ENCODE peak calls at places on chromosomes 11 and 22, in six cellular contexts. One of them, this sample, is unnamed.

GRCh38 chr22:38347181-38347943 is 30.1 kb upstream of the CSNK1E start:
- DNase-seq in hepatocyte: no peak
- DNase-seq in GM23248: no peak
- DNase-seq in PC-9: no peak
- DNase-seq in neural progenitor cell: no peak
- DNase-seq in fibroblast of lung: no peak
- DNase-seq in this sample: no peak

GRCh38 chr11:129143335-129143734 is 48.8 kb downstream of the ARHGAP32 start:
- DNase-seq in neural progenitor cell: no peak
- DNase-seq in PC-9: peak
- DNase-seq in fibroblast of lung: peak
- DNase-seq in hepatocyte: peak
- DNase-seq in GM23248: peak
- DNase-seq in this sample: no peak

GRCh38 chr22:43244803-43245527 is 58.0 kb upstream of the TTLL12 start:
- DNase-seq in GM23248: no peak
- DNase-seq in neural progenitor cell: no peak
- DNase-seq in PC-9: peak
- DNase-seq in hepatocyte: no peak
- DNase-seq in fibroblast of lung: no peak
- DNase-seq in this sample: no peak

GRCh38 chr22:32558681-32559355 is 84.2 kb downstream of the FBXO7 start:
- DNase-seq in fibroblast of lung: peak
- DNase-seq in GM23248: peak
- DNase-seq in PC-9: peak
- DNase-seq in neural progenitor cell: no peak
- DNase-seq in hepatocyte: peak
- DNase-seq in this sample: no peak

GRCh38 chr11:66408488-66409214 is 12.2 kb upstream of the NPAS4 start:
- DNase-seq in hepatocyte: peak
- DNase-seq in fibroblast of lung: peak
- DNase-seq in neural progenitor cell: peak
- DNase-seq in PC-9: peak
- DNase-seq in GM23248: peak
- DNase-seq in this sample: peak

GRCh38 chr11:71931245-71931602 is 2.4 kb downstream of the RNF121 start:
- DNase-seq in PC-9: no peak
- DNase-seq in neural progenitor cell: no peak
- DNase-seq in fibroblast of lung: peak
- DNase-seq in hepatocyte: no peak
- DNase-seq in GM23248: peak
- DNase-seq in this sample: no peak

GRCh38 chr11:692824-693414 is 2.1 kb downstream of the DEAF1 start:
- DNase-seq in PC-9: no peak
- DNase-seq in GM23248: no peak
- DNase-seq in fibroblast of lung: no peak
- DNase-seq in neural progenitor cell: no peak
- DNase-seq in hepatocyte: no peak
- DNase-seq in this sample: no peak

GRCh38 chr11:120168960-120169681 is 31.2 kb upstream of the TRIM29 start:
- DNase-seq in hepatocyte: peak
- DNase-seq in neural progenitor cell: peak
- DNase-seq in PC-9: peak
- DNase-seq in fibroblast of lung: peak
- DNase-seq in GM23248: peak
- DNase-seq in this sample: peak

GRCh38 chr11:77324508-77324907 is 23.0 kb upstream of the GDPD4 start:
- DNase-seq in PC-9: no peak
- DNase-seq in neural progenitor cell: no peak
- DNase-seq in fibroblast of lung: no peak
- DNase-seq in GM23248: no peak
- DNase-seq in hepatocyte: no peak
- DNase-seq in this sample: no peak

GRCh38 chr11:96426356-96427103 is 36.7 kb downstream of the JRKL start:
- DNase-seq in neural progenitor cell: peak
- DNase-seq in fibroblast of lung: peak
- DNase-seq in GM23248: peak
- DNase-seq in hepatocyte: peak
- DNase-seq in PC-9: no peak
- DNase-seq in this sample: peak

GRCh38 chr11:79481795-79482194 is 41.0 kb upstream of the TENM4 start:
- DNase-seq in PC-9: no peak
- DNase-seq in hepatocyte: no peak
- DNase-seq in neural progenitor cell: no peak
- DNase-seq in fibroblast of lung: no peak
- DNase-seq in GM23248: no peak
- DNase-seq in this sample: no peak

GRCh38 chr11:79312591-79313267 is 128.1 kb downstream of the TENM4 start:
- DNase-seq in PC-9: no peak
- DNase-seq in neural progenitor cell: no peak
- DNase-seq in fibroblast of lung: no peak
- DNase-seq in hepatocyte: no peak
- DNase-seq in GM23248: no peak
- DNase-seq in this sample: no peak

GRCh38 chr22:29702931-29703594 is 16.7 kb upstream of the CABP7 start:
- DNase-seq in fibroblast of lung: no peak
- DNase-seq in PC-9: no peak
- DNase-seq in hepatocyte: no peak
- DNase-seq in GM23248: peak
- DNase-seq in neural progenitor cell: peak
- DNase-seq in this sample: no peak

GRCh38 chr11:111604392-111605009 is 2.3 kb downstream of the SIK2 start:
- DNase-seq in fibroblast of lung: peak
- DNase-seq in GM23248: peak
- DNase-seq in neural progenitor cell: peak
- DNase-seq in PC-9: no peak
- DNase-seq in hepatocyte: peak
- DNase-seq in this sample: peak

GRCh38 chr11:36253238-36253637 is 36.0 kb downstream of the COMMD9 start:
- DNase-seq in neural progenitor cell: peak
- DNase-seq in PC-9: no peak
- DNase-seq in GM23248: no peak
- DNase-seq in fibroblast of lung: no peak
- DNase-seq in hepatocyte: no peak
- DNase-seq in this sample: no peak

GRCh38 chr11:12958984-12959383 is 50.1 kb upstream of the RASSF10 start:
- DNase-seq in GM23248: no peak
- DNase-seq in neural progenitor cell: no peak
- DNase-seq in hepatocyte: no peak
- DNase-seq in fibroblast of lung: no peak
- DNase-seq in PC-9: no peak
- DNase-seq in this sample: no peak

GRCh38 chr11:85961930-85962363 is 106.8 kb downstream of the CCDC83 start:
- DNase-seq in fibroblast of lung: peak
- DNase-seq in PC-9: no peak
- DNase-seq in neural progenitor cell: no peak
- DNase-seq in hepatocyte: no peak
- DNase-seq in GM23248: no peak
- DNase-seq in this sample: no peak

DNA sequence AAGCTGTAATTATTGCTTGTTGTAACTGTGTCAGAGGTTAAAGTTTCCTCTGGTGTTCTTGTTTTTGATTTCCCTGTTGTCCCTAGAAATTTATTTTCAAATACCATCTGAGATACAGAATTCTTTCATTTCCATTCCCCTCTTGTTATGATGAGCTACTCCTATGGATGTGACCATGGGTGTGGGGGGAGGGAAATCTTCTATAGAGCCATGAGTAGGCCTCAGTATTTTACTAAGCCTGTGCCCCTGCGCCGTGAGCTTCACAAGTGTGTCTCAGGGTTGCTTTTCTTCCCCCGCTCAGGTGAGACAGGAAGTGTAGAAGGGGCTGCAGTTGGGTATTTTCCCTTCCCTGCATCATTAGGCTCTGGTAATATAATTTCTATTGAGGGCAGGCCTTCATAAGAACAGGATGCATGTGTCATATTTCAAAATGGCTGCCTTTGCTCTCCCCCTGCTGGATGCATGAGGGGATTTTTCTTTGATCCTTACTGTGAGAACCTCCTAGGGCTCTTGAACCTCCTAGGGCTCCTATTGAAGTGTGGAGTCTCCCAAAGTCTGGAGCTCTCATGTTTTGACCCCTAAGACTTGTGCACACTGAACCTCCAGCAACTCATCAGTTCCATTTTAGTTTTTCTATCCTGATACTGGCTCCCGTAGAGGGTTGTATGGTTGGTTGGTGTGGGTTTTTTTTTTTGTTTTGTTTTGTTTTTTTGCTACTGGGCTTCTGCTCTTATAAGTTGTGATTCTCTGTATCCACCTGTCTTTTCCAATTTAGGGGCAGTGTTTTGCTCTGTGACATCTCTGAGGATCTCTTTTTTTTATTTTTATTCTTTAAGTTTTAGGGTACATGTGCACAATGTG is 658.2 kb downstream of the NTM start:
- DNase-seq in neural progenitor cell: peak
- DNase-seq in fibroblast of lung: no peak
- DNase-seq in GM23248: peak
- DNase-seq in hepatocyte: peak
- DNase-seq in PC-9: no peak
- DNase-seq in this sample: peak
- H2AFZ ChIP-seq in neural progenitor cell: peak
- H2AFZ ChIP-seq in fibroblast of lung: no peak
- H2AFZ ChIP-seq in GM23248: peak
- H2AFZ ChIP-seq in hepatocyte: no peak
- H2AFZ ChIP-seq in PC-9: no peak
- H2AFZ ChIP-seq in this sample: no peak

GRCh38 chr22:24525416-24526037 is 29.4 kb downstream of the GUCD1 start:
- DNase-seq in GM23248: peak
- DNase-seq in neural progenitor cell: peak
- DNase-seq in hepatocyte: peak
- DNase-seq in PC-9: peak
- DNase-seq in fibroblast of lung: peak
- DNase-seq in this sample: peak
- TF ChIP-seq EZH2 in GM23248: no peak
- TF ChIP-seq EZH2 in neural progenitor cell: no peak
- TF ChIP-seq EZH2 in hepatocyte: no peak
- TF ChIP-seq EZH2 in PC-9: no peak
- TF ChIP-seq EZH2 in fibroblast of lung: no peak
- TF ChIP-seq EZH2 in this sample: no peak

GRCh38 chr22:49961601-49962011 is 1.0 kb downstream of the PIM3 start:
- DNase-seq in fibroblast of lung: no peak
- DNase-seq in neural progenitor cell: peak
- DNase-seq in hepatocyte: no peak
- DNase-seq in GM23248: no peak
- DNase-seq in PC-9: no peak
- DNase-seq in this sample: no peak
- H2AFZ ChIP-seq in fibroblast of lung: no peak
- H2AFZ ChIP-seq in neural progenitor cell: no peak
- H2AFZ ChIP-seq in hepatocyte: no peak
- H2AFZ ChIP-seq in GM23248: no peak
- H2AFZ ChIP-seq in PC-9: no peak
- H2AFZ ChIP-seq in this sample: no peak

GRCh38 chr11:2868604-2869526 is 16.7 kb downstream of the CDKN1C start:
- DNase-seq in hepatocyte: no peak
- DNase-seq in fibroblast of lung: no peak
- DNase-seq in GM23248: no peak
- DNase-seq in neural progenitor cell: peak
- DNase-seq in PC-9: no peak
- DNase-seq in this sample: peak
- TF ChIP-seq EZH2 in hepatocyte: peak
- TF ChIP-seq EZH2 in fibroblast of lung: no peak
- TF ChIP-seq EZH2 in GM23248: peak
- TF ChIP-seq EZH2 in neural progenitor cell: peak
- TF ChIP-seq EZH2 in PC-9: no peak
- TF ChIP-seq EZH2 in this sample: no peak

GRCh38 chr22:19731361-19731725 is 8.0 kb downstream of the GP1BB start:
- DNase-seq in fibroblast of lung: no peak
- DNase-seq in hepatocyte: no peak
- DNase-seq in GM23248: no peak
- DNase-seq in PC-9: no peak
- DNase-seq in neural progenitor cell: no peak
- DNase-seq in this sample: no peak

GRCh38 chr22:19730141-19730661 is 6.9 kb downstream of the GP1BB start:
- DNase-seq in GM23248: no peak
- DNase-seq in fibroblast of lung: no peak
- DNase-seq in hepatocyte: no peak
- DNase-seq in PC-9: no peak
- DNase-seq in neural progenitor cell: no peak
- DNase-seq in this sample: no peak

GRCh38 chr22:19731736-19732135 is 8.4 kb downstream of the GP1BB start:
- DNase-seq in fibroblast of lung: no peak
- DNase-seq in PC-9: no peak
- DNase-seq in neural progenitor cell: no peak
- DNase-seq in GM23248: no peak
- DNase-seq in hepatocyte: no peak
- DNase-seq in this sample: no peak

GRCh38 chr22:19729507-19729906 is 6.2 kb downstream of the GP1BB start:
- DNase-seq in PC-9: no peak
- DNase-seq in hepatocyte: no peak
- DNase-seq in fibroblast of lung: no peak
- DNase-seq in neural progenitor cell: no peak
- DNase-seq in GM23248: no peak
- DNase-seq in this sample: no peak

GRCh38 chr22:19730662-19731360 is 7.5 kb downstream of the GP1BB start:
- DNase-seq in fibroblast of lung: peak
- DNase-seq in neural progenitor cell: peak
- DNase-seq in PC-9: peak
- DNase-seq in GM23248: peak
- DNase-seq in hepatocyte: peak
- DNase-seq in this sample: peak
- H2AFZ ChIP-seq in fibroblast of lung: peak
- H2AFZ ChIP-seq in neural progenitor cell: peak
- H2AFZ ChIP-seq in PC-9: no peak
- H2AFZ ChIP-seq in GM23248: peak
- H2AFZ ChIP-seq in hepatocyte: peak
- H2AFZ ChIP-seq in this sample: peak

GRCh38 chr11:64292458-64293254 is 1.6 kb downstream of the KCNK4 start:
- DNase-seq in hepatocyte: no peak
- DNase-seq in PC-9: no peak
- DNase-seq in GM23248: no peak
- DNase-seq in neural progenitor cell: peak
- DNase-seq in fibroblast of lung: no peak
- DNase-seq in this sample: no peak

GRCh38 chr11:64290352-64290751 is 750 bp upstream of the KCNK4 start:
- DNase-seq in hepatocyte: no peak
- DNase-seq in PC-9: no peak
- DNase-seq in fibroblast of lung: no peak
- DNase-seq in neural progenitor cell: no peak
- DNase-seq in GM23248: no peak
- DNase-seq in this sample: no peak

GRCh38 chr11:64289011-64289564 is 2.0 kb upstream of the KCNK4 start:
- DNase-seq in neural progenitor cell: no peak
- DNase-seq in GM23248: no peak
- DNase-seq in hepatocyte: no peak
- DNase-seq in fibroblast of lung: no peak
- DNase-seq in PC-9: no peak
- DNase-seq in this sample: no peak

GRCh38 chr11:64290894-64291745 is at the start of gene KCNK4:
- DNase-seq in hepatocyte: no peak
- DNase-seq in GM23248: no peak
- DNase-seq in neural progenitor cell: peak
- DNase-seq in PC-9: no peak
- DNase-seq in fibroblast of lung: no peak
- DNase-seq in this sample: no peak

GRCh38 chr11:64291746-64292457 is 800 bp downstream of the KCNK4 start:
- DNase-seq in hepatocyte: no peak
- DNase-seq in PC-9: no peak
- DNase-seq in fibroblast of lung: no peak
- DNase-seq in GM23248: peak
- DNase-seq in neural progenitor cell: no peak
- DNase-seq in this sample: no peak
- TF ChIP-seq EZH2 in hepatocyte: peak
- TF ChIP-seq EZH2 in PC-9: no peak
- TF ChIP-seq EZH2 in fibroblast of lung: peak
- TF ChIP-seq EZH2 in GM23248: peak
- TF ChIP-seq EZH2 in neural progenitor cell: peak
- TF ChIP-seq EZH2 in this sample: no peak

GRCh38 chr11:105045897-105046296 is 762 bp upstream of the CARD16 start:
- DNase-seq in fibroblast of lung: no peak
- DNase-seq in hepatocyte: no peak
- DNase-seq in neural progenitor cell: no peak
- DNase-seq in GM23248: peak
- DNase-seq in PC-9: no peak
- DNase-seq in this sample: no peak
- H2AFZ ChIP-seq in fibroblast of lung: no peak
- H2AFZ ChIP-seq in hepatocyte: no peak
- H2AFZ ChIP-seq in neural progenitor cell: no peak
- H2AFZ ChIP-seq in GM23248: peak
- H2AFZ ChIP-seq in PC-9: no peak
- H2AFZ ChIP-seq in this sample: no peak

This sample was measured in K562.